ENCODE peak calls at places on chromosomes 16 and 17, in six cellular contexts. S is cardiac muscle cell, B is Panc1, N is neural crest cell, I is endothelial cell, Y is astrocyte of the cerebellum. P is an unnamed sample.

GRCh38 chr16:88468289-88469129 is 15.4 kb downstream of the ZFPM1 start:
- DNase-seq in S (peak; percentile 86), B (no peak), N (peak; percentile 29), I (peak; percentile 45), Y (no peak), P (peak; percentile 61)

GRCh38 chr16:48126801-48127644 is 28.8 kb downstream of the ABCC12 start:
- DNase-seq in S (peak; percentile 5), B (peak; percentile 91), N (no peak), I (no peak), Y (peak; percentile 93), P (no peak)

GRCh38 chr16:67419931-67420330 is 3.7 kb upstream of the ZDHHC1 start:
- DNase-seq in S (no peak), B (no peak), N (no peak), I (no peak), Y (no peak), P (no peak)

GRCh38 chr16:4580245-4580644 is 24.1 kb downstream of the C16orf96 start:
- DNase-seq in S (no peak), B (no peak), N (no peak), I (no peak), Y (no peak), P (no peak)

GRCh38 chr16:17803625-17804410 is 333.1 kb upstream of the XYLT1 start:
- DNase-seq in S (no peak), B (no peak), N (no peak), I (no peak), Y (peak; percentile 40), P (no peak)

GRCh38 chr17:64276961-64277505 is 14.0 kb upstream of the TEX2 start:
- DNase-seq in S (no peak), B (no peak), N (no peak), I (no peak), Y (no peak), P (no peak)

GRCh38 chr17:50196036-50196435 is 5.4 kb downstream of the COL1A1 start:
- DNase-seq in S (no peak), B (no peak), N (no peak), I (no peak), Y (no peak), P (no peak)

GRCh38 chr17:951388-952132 is 28.0 kb downstream of the NXN start:
- DNase-seq in S (peak; percentile 87), B (no peak), N (peak; percentile 42), I (peak; percentile 43), Y (peak; percentile 91), P (peak; percentile 44)

GRCh38 chr17:80308672-80309517 is 48.2 kb downstream of the RNF213 start:
- DNase-seq in S (peak; percentile 4), B (no peak), N (no peak), I (no peak), Y (no peak), P (no peak)

GRCh38 chr16:86496929-86497381 is 13.4 kb upstream of the FOXF1 start:
- DNase-seq in S (no peak), B (no peak), N (no peak), I (no peak), Y (no peak), P (peak; percentile 27)

GRCh38 chr17:17921192-17922082 is 50.8 kb downstream of the TOM1L2 start:
- DNase-seq in S (peak; percentile 33), B (no peak), N (peak; percentile 33), I (no peak), Y (peak; percentile 94), P (no peak)

GRCh38 chr17:13743906-13744305 is 142.2 kb upstream of the HS3ST3A1 start:
- DNase-seq in S (no peak), B (no peak), N (no peak), I (no peak), Y (no peak), P (no peak)

GRCh38 chr16:81445143-81445922 is 725 bp downstream of the CMIP start:
- DNase-seq in S (peak; percentile 63), B (no peak), N (no peak), I (peak; percentile 45), Y (no peak), P (peak; percentile 51)

GRCh38 chr16:1676661-1677060 is 1.4 kb upstream of the JPT2 start:
- DNase-seq in S (no peak), B (no peak), N (no peak), I (no peak), Y (no peak), P (no peak)

GRCh38 chr16:28193530-28194423 is 18.0 kb downstream of the XPO6 start:
- DNase-seq in S (no peak), B (no peak), N (no peak), I (no peak), Y (peak; percentile 65), P (no peak)

GRCh38 chr17:17876959-17877547 is 40.3 kb upstream of the SREBF1 start:
- DNase-seq in S (peak; percentile 23), B (no peak), N (no peak), I (no peak), Y (no peak), P (no peak)

GRCh38 chr16:87007907-87008306 is 309.3 kb downstream of the C16orf95 start:
- DNase-seq in S (no peak), B (no peak), N (no peak), I (no peak), Y (no peak), P (no peak)

GRCh38 chr16:89764711-89765201 is 43.4 kb downstream of the ZNF276 start:
- DNase-seq in S (no peak), B (no peak), N (no peak), I (no peak), Y (no peak), P (no peak)

GRCh38 chr17:8255499-8255898 is 6.4 kb downstream of the PFAS start:
- DNase-seq in S (no peak), B (no peak), N (no peak), I (no peak), Y (no peak), P (no peak)

GRCh38 chr17:8256691-8257090 is 7.6 kb downstream of the PFAS start:
- DNase-seq in S (no peak), B (no peak), N (no peak), I (no peak), Y (no peak), P (no peak)

GRCh38 chr17:8254881-8255280 is 5.8 kb downstream of the PFAS start:
- DNase-seq in S (no peak), B (no peak), N (no peak), I (no peak), Y (no peak), P (no peak)

GRCh38 chr17:8256291-8256690 is 7.2 kb downstream of the PFAS start:
- DNase-seq in S (no peak), B (no peak), N (no peak), I (no peak), Y (no peak), P (no peak)

DNA sequence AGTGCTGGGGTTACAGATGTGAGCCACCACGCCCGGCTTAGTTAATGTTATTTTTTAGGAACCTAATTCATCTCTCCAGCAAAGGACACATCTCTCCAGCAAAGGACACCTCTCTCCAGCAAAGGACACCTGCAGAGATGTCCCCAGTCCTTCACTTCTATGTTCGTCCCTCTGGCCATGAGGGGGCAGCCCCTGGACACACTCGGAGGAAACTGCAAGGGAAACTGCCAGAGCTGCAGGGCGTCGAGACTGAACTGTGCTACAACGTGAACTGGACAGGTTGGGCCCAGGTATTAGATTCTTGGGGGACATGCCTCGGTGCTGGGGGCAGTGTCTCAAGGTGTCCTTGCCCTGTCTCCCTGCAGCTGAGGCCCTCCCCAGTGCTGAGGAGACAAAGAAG is 4.7 kb downstream of the PFAS start:
- DNase-seq in S (peak; percentile 4), B (no peak), N (no peak), I (peak; percentile 29), Y (no peak), P (peak; percentile 54)
- TF ChIP-seq CTCF in S (peak; percentile 17), B (no peak), N (no peak), I (no peak), Y (no peak), P (no peak)

DNA sequence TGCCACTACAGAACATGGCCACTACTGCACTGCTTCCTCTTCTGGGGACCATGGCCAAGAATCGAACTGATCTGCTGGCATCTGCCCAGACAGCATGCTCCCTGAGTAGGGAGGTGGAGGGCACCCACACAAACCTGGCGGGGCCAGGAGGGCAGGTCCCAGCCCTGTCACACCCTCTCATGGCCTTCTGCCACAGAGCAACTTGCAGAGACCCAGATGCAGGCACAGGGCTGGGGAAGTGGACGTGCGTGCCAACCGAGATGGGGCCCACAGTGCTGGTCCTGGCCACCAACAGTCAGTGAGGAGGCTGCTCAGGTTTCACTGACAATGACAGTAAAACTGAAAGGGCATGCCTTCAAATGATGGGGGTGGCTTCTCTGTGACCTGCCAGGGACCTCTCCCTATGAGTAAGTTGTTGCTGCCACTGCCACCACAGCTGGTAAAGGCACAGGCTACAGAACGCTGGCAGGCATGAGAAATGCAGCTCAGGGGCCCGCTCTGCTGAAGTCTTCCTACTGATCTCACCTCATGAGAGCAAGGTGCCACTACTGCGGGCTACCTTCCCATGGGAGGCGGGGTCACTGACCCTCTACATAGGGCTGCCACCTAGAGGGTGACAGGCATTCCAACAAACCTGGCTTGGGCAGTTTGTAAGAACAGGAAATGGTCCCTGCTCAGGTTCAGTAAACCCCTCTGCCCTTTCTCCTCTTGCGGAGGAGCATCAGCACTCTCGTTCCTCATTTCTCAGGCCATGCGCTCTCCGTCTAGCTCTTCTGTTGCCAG is 15.5 kb downstream of the HIC1 start:
- DNase-seq in S (no peak), B (no peak), N (no peak), I (no peak), Y (no peak), P (no peak)
- TF ChIP-seq CTCF in S (no peak), B (no peak), N (no peak), I (no peak), Y (no peak), P (no peak)

DNA sequence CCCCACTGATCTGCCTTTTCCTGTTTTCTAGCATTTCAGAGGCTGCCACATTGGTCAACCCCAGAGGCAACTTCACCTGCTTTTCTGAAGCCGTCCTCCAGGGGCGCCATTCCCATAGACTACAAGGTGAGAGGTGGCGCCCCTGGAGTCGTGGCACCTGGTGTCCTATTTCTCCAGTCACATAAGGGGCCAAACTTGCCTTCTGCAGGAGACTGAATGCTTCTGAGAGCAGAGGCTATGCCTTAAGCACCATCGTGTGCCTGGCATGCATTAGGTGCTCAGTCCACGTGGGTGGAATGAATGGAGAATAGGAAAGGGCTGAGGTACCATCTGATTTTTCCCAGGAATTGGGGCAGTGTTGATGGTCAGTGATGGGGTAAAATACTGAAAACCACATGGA is 164.8 kb downstream of the HAPSTR1 start:
- DNase-seq in S (peak; percentile 43), B (no peak), N (peak; percentile 46), I (peak; percentile 75), Y (no peak), P (peak; percentile 73)
- TF ChIP-seq CTCF in S (peak; percentile 26), B (peak; percentile 84), N (peak; percentile 65), I (peak; percentile 87), Y (peak; percentile 40), P (peak; percentile 86)

DNA sequence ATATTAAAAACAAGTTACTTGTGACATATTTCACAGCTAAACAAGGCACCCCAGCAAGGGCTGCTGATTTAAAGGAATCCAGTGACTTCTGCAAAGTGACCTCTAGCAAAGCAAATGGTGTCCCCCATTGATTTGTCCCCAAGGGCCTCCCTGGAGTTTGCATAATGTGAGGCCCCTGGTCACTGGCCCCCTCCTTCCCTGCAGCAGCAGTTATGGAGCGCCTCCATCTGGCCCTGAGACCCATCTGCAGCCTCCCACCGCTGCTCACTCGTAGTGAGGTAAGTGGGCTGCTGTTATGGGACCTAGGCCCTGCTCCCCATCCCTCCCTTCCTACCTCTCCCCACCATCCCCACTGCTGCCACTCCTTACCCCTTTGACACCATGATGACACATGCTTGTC is 19.6 kb upstream of the EEF2K start:
- DNase-seq in S (no peak), B (no peak), N (no peak), I (no peak), Y (no peak), P (peak; percentile 55)
- TF ChIP-seq CTCF in S (peak; percentile 23), B (peak; percentile 73), N (peak; percentile 40), I (no peak), Y (no peak), P (peak; percentile 12)

GRCh38 chr16:58345574-58346354 is 46.5 kb upstream of the GINS3 start:
- DNase-seq in S (no peak), B (no peak), N (no peak), I (no peak), Y (no peak), P (no peak)
- TF ChIP-seq CTCF in S (peak; percentile 25), B (peak; percentile 41), N (peak; percentile 51), I (peak; percentile 33), Y (no peak), P (peak; percentile 40)